ENCODE peak calls at places on chromosomes 7 and 10, in five cellular contexts. H, D, S, R and I are unnamed samples.

GRCh38 chr7:34184466-34184865 is 279.1 kb downstream of the BMPER start:
- DNase-seq in H (no peak), D (no peak), S (peak), R (no peak), I (no peak)

GRCh38 chr10:124025638-124026336 is 67.6 kb downstream of the CHST15 start:
- DNase-seq in H (no peak), D (no peak), S (no peak), R (peak), I (no peak)

GRCh38 chr10:3401491-3401938 is 228.9 kb upstream of the PITRM1 start:
- DNase-seq in H (no peak), D (no peak), S (no peak), R (no peak), I (no peak)

GRCh38 chr10:114548662-114549061 is 109.4 kb downstream of the ABLIM1 start:
- DNase-seq in H (no peak), D (no peak), S (peak), R (peak), I (peak)

GRCh38 chr7:70660154-70660818 is 471.7 kb upstream of the GALNT17 start:
- DNase-seq in H (no peak), D (no peak), S (no peak), R (no peak), I (peak)

GRCh38 chr7:40401406-40401805 is 266.6 kb downstream of the SUGCT start:
- DNase-seq in H (no peak), D (no peak), S (no peak), R (no peak), I (no peak)

GRCh38 chr10:17673517-17674051 is 29.6 kb downstream of the STAM start:
- DNase-seq in H (no peak), D (no peak), S (peak), R (peak), I (no peak)

GRCh38 chr7:132548489-132549078 is 27.7 kb downstream of the PLXNA4 start:
- DNase-seq in H (no peak), D (no peak), S (no peak), R (no peak), I (no peak)

GRCh38 chr10:32511599-32511998 is 65.7 kb downstream of the CCDC7 start:
- DNase-seq in H (no peak), D (no peak), S (no peak), R (no peak), I (no peak)